ENCODE peak calls at places on chromosomes 3 and 15, in four cellular contexts. M is caudate nucleus; E is left lung; Y is naive thymus-derived CD4-positive, alpha-beta T cell. J is an unnamed sample.

GRCh38 chr15:28079313-28079969 is 19.7 kb downstream of the OCA2 start:
- DNase-seq in M (no peak), E (no peak), Y (no peak), J (no peak)

GRCh38 chr3:127974226-127974625 is 59.2 kb downstream of the KBTBD12 start:
- DNase-seq in M (no peak), E (no peak), Y (no peak), J (no peak)

GRCh38 chr3:114380233-114380645 is 86.4 kb downstream of the TIGIT start:
- DNase-seq in M (peak), E (peak), Y (no peak), J (no peak)

GRCh38 chr3:33237439-33237838 is 18.8 kb upstream of the SUSD5 start:
- DNase-seq in M (no peak), E (no peak), Y (no peak), J (no peak)

GRCh38 chr15:64749167-64749566 is 26.2 kb downstream of the RBPMS2 start:
- DNase-seq in M (no peak), E (no peak), Y (no peak), J (no peak)

GRCh38 chr3:58898513-58898912 is 151.3 kb downstream of the CFAP20DC start:
- DNase-seq in M (no peak), E (no peak), Y (no peak), J (no peak)

GRCh38 chr3:55631766-55632331 is 144.7 kb upstream of the WNT5A start:
- DNase-seq in M (no peak), E (no peak), Y (no peak), J (no peak)

GRCh38 chr15:96327155-96327741 is 3.3 kb upstream of the NR2F2 start:
- DNase-seq in M (no peak), E (no peak), Y (no peak), J (no peak)

GRCh38 chr3:196837819-196838420 is 29.8 kb upstream of the SENP5 start:
- DNase-seq in M (no peak), E (no peak), Y (peak), J (peak)

GRCh38 chr3:126149256-126149902 is 31.0 kb downstream of the ALDH1L1 start:
- DNase-seq in M (no peak), E (peak), Y (no peak), J (no peak)

GRCh38 chr3:78871048-78871447 is 896.8 kb downstream of the ROBO1 start:
- DNase-seq in M (no peak), E (no peak), Y (no peak), J (no peak)

GRCh38 chr15:62568004-62568403 is 402.9 kb upstream of the C2CD4B start:
- DNase-seq in M (no peak), E (no peak), Y (no peak), J (no peak)

J was measured in effector CD4-positive, alpha-beta T cell.